ENCODE peak calls at places on chromosomes 13 and 19, in seven cellular contexts. Q, P, Y, E, H, Z and S are unnamed samples.

GRCh38 chr13:102856603-102857002 is 10.8 kb downstream of the ERCC5 start:
- DNase-seq in Q (peak; percentile 46), P (no peak), Y (no peak), E (no peak), H (no peak), Z (peak; percentile 34), S (peak; percentile 48)

GRCh38 chr13:30877335-30877734 is 28.7 kb upstream of the MEDAG start:
- DNase-seq in Q (peak; percentile 83), P (no peak), Y (no peak), E (no peak), H (no peak), Z (no peak), S (peak; percentile 77)

GRCh38 chr13:27775943-27776342 is 16.3 kb upstream of the GSX1 start:
- DNase-seq in Q (no peak), P (no peak), Y (no peak), E (no peak), H (no peak), Z (no peak), S (no peak)

GRCh38 chr13:41107104-41107571 is 25.5 kb downstream of the KBTBD6 start:
- DNase-seq in Q (no peak), P (no peak), Y (no peak), E (no peak), H (no peak), Z (no peak), S (no peak)

GRCh38 chr13:81658598-81659370 is 1317.9 kb upstream of the SPRY2 start:
- DNase-seq in Q (no peak), P (no peak), Y (no peak), E (no peak), H (no peak), Z (no peak), S (no peak)

GRCh38 chr13:97058896-97059295 is 64.6 kb upstream of the OXGR1 start:
- DNase-seq in Q (no peak), P (no peak), Y (no peak), E (no peak), H (no peak), Z (no peak), S (no peak)

GRCh38 chr13:21549633-21550032 is 54.3 kb downstream of the MICU2 start:
- DNase-seq in Q (peak; percentile 36), P (no peak), Y (no peak), E (no peak), H (no peak), Z (no peak), S (no peak)

GRCh38 chr13:31054632-31055031 is 107.1 kb downstream of the HSPH1 start:
- DNase-seq in Q (no peak), P (no peak), Y (no peak), E (no peak), H (no peak), Z (no peak), S (no peak)

GRCh38 chr19:7562646-7563393 is 27.3 kb downstream of the PNPLA6 start:
- DNase-seq in Q (no peak), P (no peak), Y (no peak), E (no peak), H (no peak), Z (no peak), S (no peak)

GRCh38 chr13:108728370-108728769 is 99.0 kb downstream of the MYO16 start:
- DNase-seq in Q (no peak), P (no peak), Y (peak; percentile 36), E (no peak), H (no peak), Z (no peak), S (no peak)

GRCh38 chr13:21088534-21088933 is 27.1 kb upstream of the LATS2 start:
- DNase-seq in Q (no peak), P (no peak), Y (no peak), E (no peak), H (no peak), Z (no peak), S (no peak)

GRCh38 chr19:17762505-17763229 is 11.4 kb downstream of the FCHO1 start:
- DNase-seq in Q (peak; percentile 79), P (no peak), Y (peak; percentile 86), E (no peak), H (no peak), Z (peak; percentile 47), S (peak; percentile 67)

GRCh38 chr13:63938851-63939250 is 2523.2 kb upstream of the PCDH20 start:
- DNase-seq in Q (no peak), P (no peak), Y (no peak), E (no peak), H (no peak), Z (no peak), S (peak; percentile 28)

GRCh38 chr13:48334534-48335127 is 31.1 kb downstream of the RB1 start:
- DNase-seq in Q (peak; percentile 21), P (no peak), Y (peak; percentile 17), E (no peak), H (no peak), Z (no peak), S (peak; percentile 64)

GRCh38 chr19:41999071-41999877 is 5.2 kb upstream of the ATP1A3 start:
- DNase-seq in Q (no peak), P (no peak), Y (peak; percentile 54), E (no peak), H (no peak), Z (no peak), S (no peak)

GRCh38 chr19:6374711-6375410 is 872 bp downstream of the PSPN start:
- DNase-seq in Q (no peak), P (no peak), Y (no peak), E (no peak), H (no peak), Z (no peak), S (no peak)

GRCh38 chr19:6373813-6374108 is 1.2 kb downstream of the ALKBH7 start:
- DNase-seq in Q (no peak), P (no peak), Y (no peak), E (no peak), H (no peak), Z (no peak), S (no peak)

GRCh38 chr19:6375411-6376010 is at the start of gene PSPN:
- DNase-seq in Q (no peak), P (no peak), Y (no peak), E (no peak), H (no peak), Z (no peak), S (no peak)

GRCh38 chr19:6373096-6373812 is 660 bp downstream of the ALKBH7 start:
- DNase-seq in Q (peak; percentile 88), P (peak; percentile 99), Y (peak; percentile 97), E (peak; percentile 100), H (peak; percentile 98), Z (peak; percentile 99), S (peak; percentile 99)

DNA sequence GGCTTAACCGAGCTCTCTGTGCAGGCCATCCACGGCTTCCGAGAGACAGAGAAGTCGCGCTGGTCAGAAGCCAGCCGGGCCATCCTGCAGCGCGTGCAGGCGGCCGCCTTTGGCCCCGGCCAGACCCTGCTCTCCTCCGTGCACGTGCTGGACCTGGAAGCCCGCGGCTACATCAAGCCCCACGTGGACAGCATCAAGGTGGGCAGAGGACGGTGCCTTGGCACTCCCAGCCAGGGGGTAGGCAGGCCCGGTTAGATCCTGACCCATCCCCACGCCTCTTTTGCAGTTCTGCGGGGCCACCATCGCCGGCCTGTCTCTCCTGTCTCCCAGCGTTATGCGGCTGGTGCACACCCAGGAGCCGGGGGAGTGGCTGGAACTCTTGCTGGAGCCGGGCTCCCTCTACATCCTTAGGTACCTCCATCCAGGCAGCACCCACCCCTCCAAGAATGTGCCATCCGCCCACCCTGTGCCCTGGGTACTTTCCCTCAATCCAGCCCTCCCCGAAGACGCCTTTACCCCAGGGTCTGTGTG is 1.5 kb downstream of the PSPN start:
- DNase-seq in Q (no peak), P (peak; percentile 35), Y (no peak), E (peak; percentile 88), H (no peak), Z (peak; percentile 27), S (no peak)
- H3K4me3 ChIP-seq in Q (no peak overlapping the region), P (no peak overlapping the region), Y (no peak overlapping the region), E (no peak overlapping the region), H (peak overlapping the region; percentile 64), Z (no peak overlapping the region), S (no peak overlapping the region)

DNA sequence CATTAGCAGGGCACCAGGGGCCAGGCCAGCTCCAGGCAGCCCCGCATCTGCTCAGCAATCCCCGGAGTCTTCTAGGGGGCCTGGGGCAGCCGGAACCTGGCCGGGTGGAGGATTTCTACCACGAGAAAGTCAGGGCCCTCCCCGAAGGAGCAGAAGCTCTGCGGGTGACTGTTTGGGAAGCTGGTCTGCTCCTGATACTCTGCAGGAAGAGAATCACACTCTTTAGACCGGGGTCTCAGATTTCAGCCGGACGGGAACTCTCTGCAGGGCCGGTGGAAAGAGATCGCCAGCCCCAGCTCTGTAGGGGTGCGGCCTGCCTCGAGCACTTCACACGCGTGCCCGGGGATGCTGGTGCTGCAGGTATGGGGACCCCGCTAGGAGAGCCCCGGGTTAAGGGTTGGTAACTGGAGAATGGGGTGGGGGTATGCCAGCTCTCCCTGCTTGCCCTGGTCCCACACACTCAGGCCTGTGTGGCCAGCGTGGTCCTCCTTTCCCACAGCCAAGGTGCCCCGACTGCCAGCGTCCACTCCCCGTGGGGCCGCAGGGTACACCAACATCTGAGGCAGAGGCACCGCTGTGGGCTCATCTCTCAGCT is 20.1 kb downstream of the RASA3 start:
- DNase-seq in Q (no peak), P (peak; percentile 13), Y (no peak), E (peak; percentile 67), H (no peak), Z (no peak), S (no peak)
- H3K4me3 ChIP-seq in Q (no peak overlapping the region), P (no peak overlapping the region), Y (no peak overlapping the region), E (no peak overlapping the region), H (no peak overlapping the region), Z (no peak overlapping the region), S (no peak overlapping the region)

DNA sequence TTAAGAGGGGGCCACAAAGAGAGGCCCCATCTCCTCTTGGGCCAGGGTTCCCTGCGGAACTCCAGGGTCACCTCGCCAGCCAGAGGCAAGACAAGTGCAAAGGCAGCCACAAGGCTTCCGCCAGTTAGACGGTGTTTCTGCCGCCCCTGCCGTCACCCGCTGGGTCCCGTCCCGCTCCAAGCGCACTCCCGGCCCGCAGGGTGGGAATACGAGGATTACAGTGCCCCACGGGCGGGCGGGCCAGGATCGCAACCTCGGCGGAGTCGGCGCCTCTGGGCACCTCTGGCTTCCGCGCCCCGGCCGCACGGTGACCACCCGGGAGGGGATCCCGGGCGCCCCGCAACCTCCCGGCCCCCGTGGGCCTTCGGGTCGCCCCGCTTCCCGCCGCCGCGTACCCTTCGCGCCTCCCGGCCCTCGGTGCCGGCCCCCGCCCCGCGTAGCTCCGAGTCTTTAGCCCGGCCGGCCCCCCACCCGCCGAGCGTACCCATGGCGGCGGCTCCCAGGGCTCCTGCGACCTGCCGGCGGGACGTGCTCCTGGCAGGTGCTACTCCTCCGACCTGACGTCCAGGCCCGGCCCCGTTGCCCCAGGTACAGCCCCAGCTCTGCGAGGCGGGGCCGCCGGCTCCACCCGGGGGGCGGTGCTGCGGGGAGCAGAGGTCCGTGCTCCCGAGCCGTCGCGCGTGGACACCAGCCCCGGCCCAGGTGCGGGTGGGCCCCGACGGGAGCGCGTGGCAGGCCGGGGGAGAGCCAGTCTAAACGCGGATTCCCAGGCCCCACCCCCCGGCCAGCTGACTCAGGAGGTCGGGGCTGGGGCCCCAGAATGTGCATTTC is at the start of gene SLC15A1:
- DNase-seq in Q (no peak), P (no peak), Y (no peak), E (no peak), H (no peak), Z (no peak), S (no peak)
- H3K4me3 ChIP-seq in Q (peak within 1 kb of the TSS; percentile 39), P (peak within 1 kb of the TSS; percentile 6), Y (peak within 1 kb of the TSS; percentile 41), E (peak within 1 kb of the TSS; percentile 32), H (no peak within 1 kb of the TSS), Z (peak within 1 kb of the TSS; percentile 42), S (peak within 1 kb of the TSS; percentile 14)

GRCh38 chr13:76014618-76015315 is 378.6 kb downstream of the LMO7 start:
- DNase-seq in Q (peak; percentile 63), P (no peak), Y (no peak), E (no peak), H (no peak), Z (no peak), S (peak; percentile 30)
- H3K4me3 ChIP-seq in Q (no peak overlapping the region), P (no peak overlapping the region), Y (no peak overlapping the region), E (no peak overlapping the region), H (no peak overlapping the region), Z (no peak overlapping the region), S (no peak overlapping the region)

GRCh38 chr19:23305555-23305954 is 55.4 kb upstream of the ZNF724 start:
- DNase-seq in Q (no peak), P (no peak), Y (no peak), E (no peak), H (no peak), Z (no peak), S (no peak)
- H3K4me3 ChIP-seq in Q (no peak overlapping the region), P (no peak overlapping the region), Y (no peak overlapping the region), E (no peak overlapping the region), H (no peak overlapping the region), Z (no peak overlapping the region), S (no peak overlapping the region)